ENCODE peak calls at places on chromosomes 2 and 18, in six cellular contexts. G is colonic mucosa; L is astrocyte of the spinal cord; A is cardiac fibroblast; O is CD8-positive, alpha-beta T cell; B is ovary. F is an unnamed sample.

GRCh38 chr18:74378179-74378682 is 62.6 kb downstream of the C18orf63 start:
- DNase-seq in G (peak; percentile 10), L (no peak), A (peak; percentile 5), O (no peak), B (no peak), F (no peak)

GRCh38 chr2:6177796-6178195 is 485.6 kb downstream of the SOX11 start:
- DNase-seq in G (no peak), L (peak; percentile 15), A (no peak), O (no peak), B (no peak), F (no peak)

GRCh38 chr2:168434164-168434563 is 21.9 kb upstream of the CERS6 start:
- DNase-seq in G (peak; percentile 71), L (no peak), A (no peak), O (no peak), B (no peak), F (no peak)

GRCh38 chr2:172985139-172985874 is 90.3 kb upstream of the MAP3K20 start:
- DNase-seq in G (no peak), L (peak; percentile 25), A (no peak), O (no peak), B (no peak), F (no peak)

GRCh38 chr18:22739789-22740188 is 193.3 kb upstream of the RBBP8 start:
- DNase-seq in G (no peak), L (no peak), A (no peak), O (no peak), B (no peak), F (no peak)

GRCh38 chr2:8636691-8637636 is 44.9 kb upstream of the ID2 start:
- DNase-seq in G (no peak), L (peak; percentile 47), A (peak; percentile 73), O (no peak), B (no peak), F (no peak)

GRCh38 chr2:176454893-176455810 is 185.9 kb downstream of the MTX2 start:
- DNase-seq in G (peak; percentile 90), L (peak; percentile 74), A (peak; percentile 74), O (peak; percentile 88), B (peak; percentile 89), F (peak; percentile 19)

GRCh38 chr2:176129013-176129796 is at the start of gene HOXD8:
- DNase-seq in G (peak; percentile 72), L (peak; percentile 80), A (peak; percentile 60), O (no peak), B (peak; percentile 91), F (no peak)

GRCh38 chr2:122148128-122148792 is 392.8 kb downstream of the TSN start:
- DNase-seq in G (no peak), L (no peak), A (no peak), O (no peak), B (no peak), F (no peak)

GRCh38 chr18:77161954-77162353 is 29.4 kb upstream of the MBP start:
- DNase-seq in G (no peak), L (no peak), A (no peak), O (no peak), B (no peak), F (no peak)

GRCh38 chr18:31678425-31678824 is 6.0 kb downstream of the B4GALT6 start:
- DNase-seq in G (no peak), L (no peak), A (no peak), O (no peak), B (no peak), F (no peak)

GRCh38 chr2:166384774-166385173 is 9.0 kb upstream of the SCN9A start:
- DNase-seq in G (no peak), L (peak; percentile 46), A (peak; percentile 53), O (no peak), B (no peak), F (peak; percentile 47)

GRCh38 chr2:189137519-189137918 is 42.0 kb downstream of the COL5A2 start:
- DNase-seq in G (no peak), L (no peak), A (no peak), O (no peak), B (no peak), F (no peak)

GRCh38 chr2:37625781-37626548 is 45.5 kb downstream of the CDC42EP3 start:
- DNase-seq in G (no peak), L (peak; percentile 72), A (no peak), O (peak; percentile 59), B (peak; percentile 39), F (no peak)

GRCh38 chr2:223057545-223057944 is 5.6 kb downstream of the KCNE4 start:
- DNase-seq in G (no peak), L (no peak), A (peak; percentile 48), O (no peak), B (no peak), F (no peak)

GRCh38 chr2:58131191-58132011 is 84.8 kb downstream of the VRK2 start:
- DNase-seq in G (no peak), L (peak; percentile 74), A (peak; percentile 62), O (no peak), B (peak; percentile 24), F (no peak)

GRCh38 chr2:204795156-204795555 is 249.9 kb downstream of the PARD3B start:
- DNase-seq in G (no peak), L (peak; percentile 30), A (peak; percentile 15), O (no peak), B (no peak), F (no peak)

GRCh38 chr2:127108090-127108523 is 1.2 kb upstream of the BIN1 start:
- DNase-seq in G (no peak), L (no peak), A (no peak), O (no peak), B (peak; percentile 25), F (no peak)

GRCh38 chr2:9637330-9637729 is 6.5 kb upstream of the YWHAQ start:
- DNase-seq in G (no peak), L (peak; percentile 62), A (peak; percentile 65), O (no peak), B (no peak), F (peak; percentile 35)

GRCh38 chr2:171230176-171230575 is 69.5 kb upstream of the TLK1 start:
- DNase-seq in G (no peak), L (no peak), A (no peak), O (no peak), B (no peak), F (no peak)

GRCh38 chr2:15747698-15748471 is 156.2 kb downstream of the DDX1 start:
- DNase-seq in G (no peak), L (no peak), A (no peak), O (no peak), B (no peak), F (no peak)

GRCh38 chr2:15749460-15750432 is 158.1 kb downstream of the DDX1 start:
- DNase-seq in G (no peak), L (no peak), A (no peak), O (no peak), B (no peak), F (no peak)

GRCh38 chr2:15750433-15750814 is 158.8 kb downstream of the DDX1 start:
- DNase-seq in G (no peak), L (no peak), A (no peak), O (no peak), B (no peak), F (no peak)

GRCh38 chr2:15747172-15747550 is 155.5 kb downstream of the DDX1 start:
- DNase-seq in G (no peak), L (no peak), A (no peak), O (no peak), B (no peak), F (no peak)

GRCh38 chr2:15748736-15749323 is 157.2 kb downstream of the DDX1 start:
- DNase-seq in G (peak; percentile 31), L (no peak), A (peak; percentile 42), O (no peak), B (no peak), F (no peak)
- TF ChIP-seq CTCF in G (peak; percentile 22), L (peak; percentile 28), A (peak; percentile 23), O (no peak), B (no peak), F (peak; percentile 21)

DNA sequence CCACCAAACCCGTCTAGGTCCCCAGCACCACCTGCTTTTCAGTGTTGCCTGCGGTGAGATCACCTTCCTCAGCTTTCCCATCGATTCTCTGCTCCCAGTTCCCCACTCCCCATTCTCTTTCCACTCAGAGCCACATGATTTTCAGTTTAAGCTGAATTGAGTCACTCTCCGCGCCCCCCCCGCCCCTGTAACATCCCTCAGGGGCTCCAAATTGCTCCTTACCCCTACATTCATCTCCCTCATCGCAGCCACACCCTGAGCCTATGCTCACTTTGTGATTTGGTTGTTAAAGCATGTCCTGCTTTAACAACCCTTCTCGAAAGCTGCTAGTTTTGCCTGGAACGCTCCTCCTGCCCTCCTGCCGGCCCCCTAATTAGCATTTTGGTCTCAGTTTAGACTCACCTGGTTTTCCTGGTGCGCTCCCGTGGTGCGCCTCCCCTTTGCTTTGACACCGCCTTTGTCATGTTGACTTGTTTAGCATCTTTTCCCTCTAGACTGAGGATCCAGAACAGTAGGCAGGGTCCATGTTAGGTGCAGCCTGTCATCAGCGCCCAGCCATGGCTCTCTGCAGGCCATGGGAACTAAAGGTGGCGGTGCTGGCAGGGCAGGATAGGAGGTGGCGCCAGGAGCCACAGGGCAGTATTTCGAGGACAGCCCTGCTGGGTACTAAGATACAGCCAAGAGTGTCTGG is 60.8 kb downstream of the ST3GAL5 start:
- DNase-seq in G (no peak), L (no peak), A (no peak), O (no peak), B (no peak), F (no peak)
- H3K4me3 ChIP-seq in G (no peak overlapping the region), L (no peak overlapping the region), A (no peak overlapping the region), O (peak overlapping the region; percentile 37), B (peak overlapping the region; percentile 21), F (no peak overlapping the region)

GRCh38 chr2:119721462-119721861 is 38.3 kb upstream of the PTPN4 start:
- DNase-seq in G (no peak), L (no peak), A (no peak), O (no peak), B (no peak), F (no peak)
- TF ChIP-seq CTCF in G (no peak), L (no peak), A (no peak), O (no peak), B (no peak), F (no peak)

GRCh38 chr2:240813231-240813921 is 6.6 kb downstream of the KIF1A start:
- DNase-seq in G (no peak), L (no peak), A (no peak), O (peak; percentile 4), B (peak; percentile 10), F (no peak)

GRCh38 chr2:240815761-240816583 is 4.0 kb downstream of the KIF1A start:
- DNase-seq in G (no peak), L (no peak), A (no peak), O (no peak), B (no peak), F (no peak)

GRCh38 chr2:240816584-240817495 is 3.2 kb downstream of the KIF1A start:
- DNase-seq in G (no peak), L (no peak), A (no peak), O (no peak), B (peak; percentile 12), F (no peak)

GRCh38 chr2:240814280-240814679 is 5.7 kb downstream of the KIF1A start:
- DNase-seq in G (no peak), L (no peak), A (no peak), O (no peak), B (no peak), F (no peak)

GRCh38 chr2:240814946-240815760 is 4.9 kb downstream of the KIF1A start:
- DNase-seq in G (no peak), L (no peak), A (no peak), O (no peak), B (peak; percentile 7), F (no peak)
- H3K4me3 ChIP-seq in G (no peak overlapping the region), L (no peak overlapping the region), A (no peak overlapping the region), O (no peak overlapping the region), B (no peak overlapping the region), F (no peak overlapping the region)

F was measured in astrocyte of the cerebellum.